ENCODE peak calls at places on chromosome 13, in six cellular contexts. One of them, this sample, is unnamed.

GRCh38 chr13:76620036-76620435 is 266.2 kb downstream of the KCTD12 start:
- DNase-seq in colonic mucosa: no peak
- DNase-seq in mammary epithelial cell: peak; percentile 61
- DNase-seq in H9: no peak
- DNase-seq in GM23248: no peak
- DNase-seq in IMR-90: no peak
- DNase-seq in this sample: no peak

GRCh38 chr13:43835701-43836100 is 43.8 kb downstream of the CCDC122 start:
- DNase-seq in H9: no peak
- DNase-seq in IMR-90: peak; percentile 61
- DNase-seq in colonic mucosa: no peak
- DNase-seq in mammary epithelial cell: peak; percentile 36
- DNase-seq in GM23248: peak; percentile 37
- DNase-seq in this sample: no peak

GRCh38 chr13:40288259-40288658 is 378.2 kb downstream of the FOXO1 start:
- DNase-seq in H9: no peak
- DNase-seq in GM23248: no peak
- DNase-seq in mammary epithelial cell: no peak
- DNase-seq in colonic mucosa: no peak
- DNase-seq in IMR-90: no peak
- DNase-seq in this sample: no peak

GRCh38 chr13:112702341-112702982 is 12.6 kb downstream of the ATP11A start:
- DNase-seq in IMR-90: no peak
- DNase-seq in mammary epithelial cell: no peak
- DNase-seq in GM23248: no peak
- DNase-seq in colonic mucosa: no peak
- DNase-seq in H9: peak; percentile 40
- DNase-seq in this sample: no peak

GRCh38 chr13:60838581-60838980 is 441.6 kb downstream of the TDRD3 start:
- DNase-seq in mammary epithelial cell: no peak
- DNase-seq in H9: no peak
- DNase-seq in colonic mucosa: no peak
- DNase-seq in IMR-90: no peak
- DNase-seq in GM23248: no peak
- DNase-seq in this sample: no peak

GRCh38 chr13:89057862-89058261 is 1386.7 kb downstream of the SLITRK5 start:
- DNase-seq in mammary epithelial cell: no peak
- DNase-seq in IMR-90: no peak
- DNase-seq in GM23248: no peak
- DNase-seq in colonic mucosa: no peak
- DNase-seq in H9: no peak
- DNase-seq in this sample: no peak

GRCh38 chr13:26340812-26341211 is 86.9 kb downstream of the CDK8 start:
- DNase-seq in IMR-90: peak; percentile 46
- DNase-seq in colonic mucosa: no peak
- DNase-seq in mammary epithelial cell: no peak
- DNase-seq in H9: no peak
- DNase-seq in GM23248: peak; percentile 10
- DNase-seq in this sample: no peak

GRCh38 chr13:40764587-40765403 is 6.2 kb downstream of the MRPS31 start:
- DNase-seq in GM23248: peak; percentile 49
- DNase-seq in IMR-90: no peak
- DNase-seq in mammary epithelial cell: peak; percentile 40
- DNase-seq in colonic mucosa: no peak
- DNase-seq in H9: no peak
- DNase-seq in this sample: no peak

GRCh38 chr13:49569993-49570689 is 15.2 kb downstream of the RCBTB1 start:
- DNase-seq in IMR-90: no peak
- DNase-seq in mammary epithelial cell: peak; percentile 87
- DNase-seq in H9: no peak
- DNase-seq in GM23248: peak; percentile 3
- DNase-seq in colonic mucosa: no peak
- DNase-seq in this sample: no peak

GRCh38 chr13:36344173-36344572 is 2.0 kb downstream of the SPART start:
- DNase-seq in H9: no peak
- DNase-seq in mammary epithelial cell: peak; percentile 65
- DNase-seq in colonic mucosa: no peak
- DNase-seq in IMR-90: peak; percentile 70
- DNase-seq in GM23248: peak; percentile 65
- DNase-seq in this sample: no peak

GRCh38 chr13:76216729-76217128 is 580.6 kb downstream of the LMO7 start:
- DNase-seq in mammary epithelial cell: no peak
- DNase-seq in IMR-90: no peak
- DNase-seq in colonic mucosa: no peak
- DNase-seq in H9: no peak
- DNase-seq in GM23248: no peak
- DNase-seq in this sample: no peak

DNA sequence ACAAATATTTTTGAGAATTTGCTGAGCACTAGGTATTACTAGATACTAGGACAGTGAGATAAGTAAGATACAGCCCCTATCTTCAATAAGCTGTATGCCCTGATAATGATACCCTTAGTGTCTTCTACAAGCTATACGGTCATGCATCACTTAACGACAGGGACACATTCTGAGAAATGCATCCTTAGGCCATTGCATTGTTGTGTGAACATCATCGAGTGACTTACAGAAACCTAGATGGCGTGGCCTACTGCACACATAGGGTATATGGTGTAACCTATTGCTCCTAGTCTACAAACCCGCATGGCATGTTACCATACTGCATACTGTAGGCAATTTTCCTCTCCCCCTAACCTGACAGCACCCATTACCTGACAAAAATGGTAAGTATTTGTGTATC is 64.9 kb downstream of the LRCH1 start:
- DNase-seq in H9: no peak
- DNase-seq in colonic mucosa: no peak
- DNase-seq in mammary epithelial cell: no peak
- DNase-seq in GM23248: no peak
- DNase-seq in IMR-90: no peak
- DNase-seq in this sample: no peak
- H3K4me1 ChIP-seq in H9: peaks cover 15% of the 10 kb centered on the region
- H3K4me1 ChIP-seq in colonic mucosa: peaks cover 10% of the 10 kb centered on the region
- H3K4me1 ChIP-seq in mammary epithelial cell: peaks cover 15% of the 10 kb centered on the region
- H3K4me1 ChIP-seq in GM23248: peaks cover 16% of the 10 kb centered on the region
- H3K4me1 ChIP-seq in IMR-90: peaks cover 26% of the 10 kb centered on the region
- H3K4me1 ChIP-seq in this sample: peaks cover 20% of the 10 kb centered on the region

GRCh38 chr13:21671793-21672680 is 1.2 kb downstream of the FGF9 start:
- DNase-seq in mammary epithelial cell: no peak
- DNase-seq in H9: no peak
- DNase-seq in colonic mucosa: no peak
- DNase-seq in GM23248: no peak
- DNase-seq in IMR-90: no peak
- DNase-seq in this sample: peak; percentile 18
- H3K9ac ChIP-seq in mammary epithelial cell: no peak overlapping the region
- H3K9ac ChIP-seq in H9: no peak overlapping the region
- H3K9ac ChIP-seq in colonic mucosa: peak overlapping the region; percentile 40
- H3K9ac ChIP-seq in GM23248: no peak overlapping the region
- H3K9ac ChIP-seq in IMR-90: no peak overlapping the region
- H3K9ac ChIP-seq in this sample: no peak overlapping the region

GRCh38 chr13:111122056-111122455 is 6.9 kb downstream of the ARHGEF7 start:
- DNase-seq in GM23248: no peak
- DNase-seq in H9: no peak
- DNase-seq in IMR-90: peak; percentile 59
- DNase-seq in mammary epithelial cell: no peak
- DNase-seq in colonic mucosa: no peak
- DNase-seq in this sample: peak; percentile 20
- H3K27me3 ChIP-seq in GM23248: no peaks in the 10 kb centered on the region
- H3K27me3 ChIP-seq in H9: no peaks in the 10 kb centered on the region
- H3K27me3 ChIP-seq in IMR-90: peaks cover 36% of the 10 kb centered on the region
- H3K27me3 ChIP-seq in mammary epithelial cell: peaks cover 3% of the 10 kb centered on the region
- H3K27me3 ChIP-seq in colonic mucosa: peaks cover 8% of the 10 kb centered on the region
- H3K27me3 ChIP-seq in this sample: peaks cover 10% of the 10 kb centered on the region

GRCh38 chr13:29436291-29436690 is 159.2 kb downstream of the SLC7A1 start:
- DNase-seq in GM23248: peak; percentile 93
- DNase-seq in IMR-90: peak; percentile 70
- DNase-seq in H9: no peak
- DNase-seq in mammary epithelial cell: peak; percentile 86
- DNase-seq in colonic mucosa: no peak
- DNase-seq in this sample: no peak
- H3K4me1 ChIP-seq in GM23248: peaks cover 49% of the 10 kb centered on the region
- H3K4me1 ChIP-seq in IMR-90: peaks cover 17% of the 10 kb centered on the region
- H3K4me1 ChIP-seq in H9: no peaks in the 10 kb centered on the region
- H3K4me1 ChIP-seq in mammary epithelial cell: peaks cover 23% of the 10 kb centered on the region
- H3K4me1 ChIP-seq in colonic mucosa: no peaks in the 10 kb centered on the region
- H3K4me1 ChIP-seq in this sample: no peaks in the 10 kb centered on the region

DNA sequence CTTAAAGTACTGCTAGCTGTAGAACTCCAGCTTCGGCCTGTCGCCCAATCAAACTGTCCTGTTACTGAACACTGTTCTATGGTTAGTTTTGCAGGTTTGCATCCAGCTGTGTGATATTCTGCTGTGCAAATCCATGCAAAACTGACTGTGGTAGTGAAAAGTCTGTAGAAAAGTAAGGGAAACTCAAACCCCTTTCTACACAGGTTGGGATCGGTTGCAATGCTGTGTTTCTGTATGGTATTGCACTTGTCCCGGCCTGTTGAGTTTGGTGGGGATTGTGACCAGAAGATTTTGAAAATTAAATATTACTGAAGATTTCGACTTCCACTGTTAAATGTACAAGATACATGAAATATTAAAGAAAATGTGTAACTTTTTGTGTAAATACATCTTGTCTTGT is 3.6 kb downstream of the MIR17HG start:
- DNase-seq in H9: no peak
- DNase-seq in colonic mucosa: no peak
- DNase-seq in mammary epithelial cell: no peak
- DNase-seq in IMR-90: no peak
- DNase-seq in GM23248: no peak
- DNase-seq in this sample: no peak
- H3K9ac ChIP-seq in H9: peak overlapping the region; percentile 26
- H3K9ac ChIP-seq in colonic mucosa: no peak overlapping the region
- H3K9ac ChIP-seq in mammary epithelial cell: no peak overlapping the region
- H3K9ac ChIP-seq in IMR-90: no peak overlapping the region
- H3K9ac ChIP-seq in GM23248: no peak overlapping the region
- H3K9ac ChIP-seq in this sample: peak overlapping the region; percentile 59

GRCh38 chr13:25192936-25193335 is 20.8 kb upstream of the AMER2 start:
- DNase-seq in colonic mucosa: no peak
- DNase-seq in IMR-90: no peak
- DNase-seq in H9: no peak
- DNase-seq in mammary epithelial cell: no peak
- DNase-seq in GM23248: no peak
- DNase-seq in this sample: no peak
- H3K27me3 ChIP-seq in colonic mucosa: no peaks in the 10 kb centered on the region
- H3K27me3 ChIP-seq in IMR-90: peaks cover 7% of the 10 kb centered on the region
- H3K27me3 ChIP-seq in H9: no peaks in the 10 kb centered on the region
- H3K27me3 ChIP-seq in mammary epithelial cell: peaks cover 3% of the 10 kb centered on the region
- H3K27me3 ChIP-seq in GM23248: peaks cover 12% of the 10 kb centered on the region
- H3K27me3 ChIP-seq in this sample: no peaks in the 10 kb centered on the region

GRCh38 chr13:74259641-74260040 is 125.4 kb upstream of the KLF12 start:
- DNase-seq in mammary epithelial cell: no peak
- DNase-seq in colonic mucosa: no peak
- DNase-seq in IMR-90: no peak
- DNase-seq in H9: no peak
- DNase-seq in GM23248: no peak
- DNase-seq in this sample: no peak
- H3K4me1 ChIP-seq in mammary epithelial cell: no peaks in the 10 kb centered on the region
- H3K4me1 ChIP-seq in colonic mucosa: no peaks in the 10 kb centered on the region
- H3K4me1 ChIP-seq in IMR-90: peaks cover 4% of the 10 kb centered on the region
- H3K4me1 ChIP-seq in H9: no peaks in the 10 kb centered on the region
- H3K4me1 ChIP-seq in GM23248: peaks cover 4% of the 10 kb centered on the region
- H3K4me1 ChIP-seq in this sample: no peaks in the 10 kb centered on the region

GRCh38 chr13:33537691-33538090 is 252.1 kb upstream of the STARD13 start:
- DNase-seq in mammary epithelial cell: no peak
- DNase-seq in H9: no peak
- DNase-seq in GM23248: no peak
- DNase-seq in colonic mucosa: no peak
- DNase-seq in IMR-90: no peak
- DNase-seq in this sample: no peak
- H3K9ac ChIP-seq in mammary epithelial cell: no peak overlapping the region
- H3K9ac ChIP-seq in H9: no peak overlapping the region
- H3K9ac ChIP-seq in GM23248: no peak overlapping the region
- H3K9ac ChIP-seq in colonic mucosa: no peak overlapping the region
- H3K9ac ChIP-seq in IMR-90: no peak overlapping the region
- H3K9ac ChIP-seq in this sample: no peak overlapping the region

This sample was measured in neural progenitor cell.